ENCODE peak calls at places on chromosome 11, in seven cellular contexts. One of them, this sample, is unnamed.

GRCh38 chr11:35918716-35919115 is 25.1 kb upstream of the LDLRAD3 start:
- DNase-seq in dorsolateral prefrontal cortex: no peak
- DNase-seq in fibroblast of lung: no peak
- DNase-seq in epithelial cell of esophagus: no peak
- DNase-seq in left ventricle myocardium inferior: no peak
- DNase-seq in retinal pigment epithelial cell: no peak
- DNase-seq in CD8-positive, alpha-beta T cell: no peak
- DNase-seq in this sample: no peak

GRCh38 chr11:75554258-75555022 is 7.6 kb upstream of the SERPINH1 start:
- DNase-seq in dorsolateral prefrontal cortex: peak
- DNase-seq in fibroblast of lung: peak
- DNase-seq in epithelial cell of esophagus: peak
- DNase-seq in left ventricle myocardium inferior: peak
- DNase-seq in retinal pigment epithelial cell: no peak
- DNase-seq in CD8-positive, alpha-beta T cell: no peak
- DNase-seq in this sample: peak

GRCh38 chr11:83540112-83540675 is 254.0 kb upstream of the CCDC90B start:
- DNase-seq in dorsolateral prefrontal cortex: no peak
- DNase-seq in fibroblast of lung: no peak
- DNase-seq in epithelial cell of esophagus: no peak
- DNase-seq in left ventricle myocardium inferior: no peak
- DNase-seq in retinal pigment epithelial cell: no peak
- DNase-seq in CD8-positive, alpha-beta T cell: no peak
- DNase-seq in this sample: no peak

GRCh38 chr11:76371170-76371569 is 9.8 kb downstream of the THAP12 start:
- DNase-seq in dorsolateral prefrontal cortex: no peak
- DNase-seq in fibroblast of lung: peak
- DNase-seq in epithelial cell of esophagus: peak
- DNase-seq in left ventricle myocardium inferior: no peak
- DNase-seq in retinal pigment epithelial cell: no peak
- DNase-seq in CD8-positive, alpha-beta T cell: no peak
- DNase-seq in this sample: peak

GRCh38 chr11:100573911-100574513 is 113.1 kb upstream of the ARHGAP42 start:
- DNase-seq in dorsolateral prefrontal cortex: no peak
- DNase-seq in fibroblast of lung: no peak
- DNase-seq in epithelial cell of esophagus: no peak
- DNase-seq in left ventricle myocardium inferior: no peak
- DNase-seq in retinal pigment epithelial cell: no peak
- DNase-seq in CD8-positive, alpha-beta T cell: no peak
- DNase-seq in this sample: no peak

GRCh38 chr11:115580416-115580815 is 76.2 kb upstream of the CADM1 start:
- DNase-seq in dorsolateral prefrontal cortex: no peak
- DNase-seq in fibroblast of lung: no peak
- DNase-seq in epithelial cell of esophagus: no peak
- DNase-seq in left ventricle myocardium inferior: no peak
- DNase-seq in retinal pigment epithelial cell: no peak
- DNase-seq in CD8-positive, alpha-beta T cell: no peak
- DNase-seq in this sample: no peak

GRCh38 chr11:47355283-47356128 is 3.0 kb upstream of the MYBPC3 start:
- DNase-seq in dorsolateral prefrontal cortex: peak
- DNase-seq in fibroblast of lung: peak
- DNase-seq in epithelial cell of esophagus: peak
- DNase-seq in left ventricle myocardium inferior: peak
- DNase-seq in retinal pigment epithelial cell: peak
- DNase-seq in CD8-positive, alpha-beta T cell: no peak
- DNase-seq in this sample: peak

GRCh38 chr11:129286813-129287212 is 88.8 kb upstream of the BARX2 start:
- DNase-seq in dorsolateral prefrontal cortex: no peak
- DNase-seq in fibroblast of lung: no peak
- DNase-seq in epithelial cell of esophagus: no peak
- DNase-seq in left ventricle myocardium inferior: no peak
- DNase-seq in retinal pigment epithelial cell: no peak
- DNase-seq in CD8-positive, alpha-beta T cell: no peak
- DNase-seq in this sample: no peak

GRCh38 chr11:77178150-77178549 is 50.1 kb downstream of the MYO7A start:
- DNase-seq in dorsolateral prefrontal cortex: no peak
- DNase-seq in fibroblast of lung: no peak
- DNase-seq in epithelial cell of esophagus: no peak
- DNase-seq in left ventricle myocardium inferior: no peak
- DNase-seq in retinal pigment epithelial cell: no peak
- DNase-seq in CD8-positive, alpha-beta T cell: no peak
- DNase-seq in this sample: no peak

GRCh38 chr11:123035831-123036230 is 26.1 kb downstream of the HSPA8 start:
- DNase-seq in dorsolateral prefrontal cortex: no peak
- DNase-seq in fibroblast of lung: no peak
- DNase-seq in epithelial cell of esophagus: peak
- DNase-seq in left ventricle myocardium inferior: no peak
- DNase-seq in retinal pigment epithelial cell: no peak
- DNase-seq in CD8-positive, alpha-beta T cell: no peak
- DNase-seq in this sample: no peak

GRCh38 chr11:123030517-123030916 is 31.4 kb downstream of the HSPA8 start:
- DNase-seq in dorsolateral prefrontal cortex: no peak
- DNase-seq in fibroblast of lung: no peak
- DNase-seq in epithelial cell of esophagus: no peak
- DNase-seq in left ventricle myocardium inferior: no peak
- DNase-seq in retinal pigment epithelial cell: no peak
- DNase-seq in CD8-positive, alpha-beta T cell: no peak
- DNase-seq in this sample: no peak

GRCh38 chr11:123034587-123034986 is 27.3 kb downstream of the HSPA8 start:
- DNase-seq in dorsolateral prefrontal cortex: no peak
- DNase-seq in fibroblast of lung: no peak
- DNase-seq in epithelial cell of esophagus: no peak
- DNase-seq in left ventricle myocardium inferior: no peak
- DNase-seq in retinal pigment epithelial cell: no peak
- DNase-seq in CD8-positive, alpha-beta T cell: no peak
- DNase-seq in this sample: no peak

GRCh38 chr11:123033895-123034294 is 28.0 kb downstream of the HSPA8 start:
- DNase-seq in dorsolateral prefrontal cortex: no peak
- DNase-seq in fibroblast of lung: no peak
- DNase-seq in epithelial cell of esophagus: peak
- DNase-seq in left ventricle myocardium inferior: no peak
- DNase-seq in retinal pigment epithelial cell: no peak
- DNase-seq in CD8-positive, alpha-beta T cell: no peak
- DNase-seq in this sample: peak
- TF ChIP-seq CTCF in dorsolateral prefrontal cortex: no peak
- TF ChIP-seq CTCF in fibroblast of lung: peak
- TF ChIP-seq CTCF in epithelial cell of esophagus: peak
- TF ChIP-seq CTCF in left ventricle myocardium inferior: peak
- TF ChIP-seq CTCF in retinal pigment epithelial cell: peak
- TF ChIP-seq CTCF in CD8-positive, alpha-beta T cell: no peak
- TF ChIP-seq CTCF in this sample: peak

DNA sequence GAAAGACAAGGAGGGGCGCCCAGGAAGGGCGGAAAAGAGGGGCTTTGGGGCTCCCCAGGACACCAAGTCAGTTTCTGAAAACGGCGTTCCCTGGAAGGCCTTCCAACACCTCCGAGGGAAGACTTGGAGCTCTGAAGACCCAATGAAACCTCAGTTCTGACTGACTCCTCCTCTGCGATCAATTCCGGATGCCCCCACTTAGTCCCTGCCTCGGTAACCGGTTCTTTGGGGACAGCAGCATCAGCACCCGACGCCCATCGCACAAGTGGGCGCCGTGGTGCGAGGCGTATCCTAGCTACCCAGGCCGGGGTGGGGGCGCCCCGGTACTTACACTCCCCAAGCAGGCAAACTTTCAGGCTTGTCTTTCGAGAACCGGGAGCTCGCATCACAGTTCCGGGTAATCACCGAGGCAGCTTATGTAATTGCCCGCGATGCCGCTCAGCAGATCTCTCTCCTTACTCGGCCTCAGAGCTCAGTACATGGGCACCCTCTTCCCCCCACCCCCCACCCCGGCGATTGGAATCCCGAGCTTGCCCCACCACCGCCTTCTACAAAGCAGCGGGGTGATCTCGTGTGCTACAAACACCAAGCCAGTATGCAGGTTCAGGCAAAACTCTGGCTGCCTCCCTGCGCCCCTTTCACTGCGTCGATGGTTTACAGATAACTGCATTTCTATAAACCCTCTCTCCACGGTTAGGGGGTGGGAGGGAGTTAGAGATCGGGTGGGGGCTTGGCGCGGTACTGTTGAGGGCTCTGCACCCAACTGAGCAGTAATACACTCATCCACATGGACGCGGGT is 2.0 kb downstream of the TENM4 start:
- DNase-seq in dorsolateral prefrontal cortex: no peak
- DNase-seq in fibroblast of lung: peak
- DNase-seq in epithelial cell of esophagus: peak
- DNase-seq in left ventricle myocardium inferior: peak
- DNase-seq in retinal pigment epithelial cell: no peak
- DNase-seq in CD8-positive, alpha-beta T cell: no peak
- DNase-seq in this sample: no peak
- H3K4me3 ChIP-seq in dorsolateral prefrontal cortex: peak
- H3K4me3 ChIP-seq in fibroblast of lung: peak
- H3K4me3 ChIP-seq in epithelial cell of esophagus: peak
- H3K4me3 ChIP-seq in left ventricle myocardium inferior: peak
- H3K4me3 ChIP-seq in retinal pigment epithelial cell: peak
- H3K4me3 ChIP-seq in CD8-positive, alpha-beta T cell: no peak
- H3K4me3 ChIP-seq in this sample: peak

GRCh38 chr11:64165482-64165841 is 451 bp downstream of the MACROD1 start:
- DNase-seq in dorsolateral prefrontal cortex: peak
- DNase-seq in fibroblast of lung: no peak
- DNase-seq in epithelial cell of esophagus: peak
- DNase-seq in left ventricle myocardium inferior: no peak
- DNase-seq in retinal pigment epithelial cell: no peak
- DNase-seq in CD8-positive, alpha-beta T cell: no peak
- DNase-seq in this sample: no peak
- TF ChIP-seq CTCF in dorsolateral prefrontal cortex: no peak
- TF ChIP-seq CTCF in fibroblast of lung: no peak
- TF ChIP-seq CTCF in epithelial cell of esophagus: no peak
- TF ChIP-seq CTCF in left ventricle myocardium inferior: no peak
- TF ChIP-seq CTCF in retinal pigment epithelial cell: peak
- TF ChIP-seq CTCF in CD8-positive, alpha-beta T cell: no peak
- TF ChIP-seq CTCF in this sample: no peak

DNA sequence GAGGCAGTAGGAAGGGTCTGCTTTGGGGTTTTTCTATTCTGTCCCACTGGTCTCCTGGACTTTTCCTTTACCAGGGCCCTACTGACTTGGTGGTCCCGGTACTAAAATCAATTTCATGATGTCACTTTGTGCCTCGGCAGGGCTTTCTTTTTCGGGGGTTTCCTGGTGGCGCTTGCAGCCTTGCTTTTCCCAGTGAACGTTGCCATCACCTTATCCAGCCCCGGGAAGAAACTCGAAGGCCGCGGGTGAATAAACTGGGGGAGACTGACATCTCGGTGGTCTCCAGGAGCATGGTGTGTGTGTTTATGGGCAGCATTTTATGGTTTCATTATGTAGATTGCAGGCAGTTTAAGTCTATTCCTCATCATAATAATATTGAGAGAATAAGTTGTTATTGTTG is 84.4 kb downstream of the KCNQ1 start:
- DNase-seq in dorsolateral prefrontal cortex: no peak
- DNase-seq in fibroblast of lung: no peak
- DNase-seq in epithelial cell of esophagus: no peak
- DNase-seq in left ventricle myocardium inferior: no peak
- DNase-seq in retinal pigment epithelial cell: no peak
- DNase-seq in CD8-positive, alpha-beta T cell: no peak
- DNase-seq in this sample: no peak
- H3K4me3 ChIP-seq in dorsolateral prefrontal cortex: no peak
- H3K4me3 ChIP-seq in fibroblast of lung: no peak
- H3K4me3 ChIP-seq in epithelial cell of esophagus: no peak
- H3K4me3 ChIP-seq in left ventricle myocardium inferior: no peak
- H3K4me3 ChIP-seq in retinal pigment epithelial cell: no peak
- H3K4me3 ChIP-seq in CD8-positive, alpha-beta T cell: no peak
- H3K4me3 ChIP-seq in this sample: no peak

DNA sequence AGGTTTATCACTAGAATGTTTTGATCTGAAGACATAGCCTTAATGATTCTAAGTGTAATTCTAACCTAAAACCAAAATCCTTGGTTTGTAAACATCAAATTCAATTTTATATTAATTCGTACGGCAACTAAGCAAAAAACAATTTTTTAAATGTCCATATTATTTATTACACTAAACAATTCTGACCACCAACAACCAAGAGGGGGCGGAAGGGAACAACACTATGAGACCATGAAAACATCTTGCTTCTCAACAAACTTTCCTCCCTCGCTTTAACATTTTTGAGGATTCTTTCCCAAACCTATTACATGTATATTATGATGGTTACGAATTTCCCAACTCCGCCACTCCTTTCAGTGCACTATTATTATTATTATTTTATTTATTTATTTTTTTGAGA is 6.5 kb upstream of the UCP2 start:
- DNase-seq in dorsolateral prefrontal cortex: no peak
- DNase-seq in fibroblast of lung: no peak
- DNase-seq in epithelial cell of esophagus: no peak
- DNase-seq in left ventricle myocardium inferior: no peak
- DNase-seq in retinal pigment epithelial cell: no peak
- DNase-seq in CD8-positive, alpha-beta T cell: no peak
- DNase-seq in this sample: no peak
- TF ChIP-seq CTCF in dorsolateral prefrontal cortex: no peak
- TF ChIP-seq CTCF in fibroblast of lung: peak
- TF ChIP-seq CTCF in epithelial cell of esophagus: no peak
- TF ChIP-seq CTCF in left ventricle myocardium inferior: peak
- TF ChIP-seq CTCF in retinal pigment epithelial cell: peak
- TF ChIP-seq CTCF in CD8-positive, alpha-beta T cell: no peak
- TF ChIP-seq CTCF in this sample: no peak

GRCh38 chr11:19400296-19400695 is 159.6 kb upstream of the E2F8 start:
- DNase-seq in dorsolateral prefrontal cortex: no peak
- DNase-seq in fibroblast of lung: no peak
- DNase-seq in epithelial cell of esophagus: no peak
- DNase-seq in left ventricle myocardium inferior: no peak
- DNase-seq in retinal pigment epithelial cell: no peak
- DNase-seq in CD8-positive, alpha-beta T cell: no peak
- DNase-seq in this sample: no peak

GRCh38 chr11:19398273-19398672 is 157.5 kb upstream of the E2F8 start:
- DNase-seq in dorsolateral prefrontal cortex: no peak
- DNase-seq in fibroblast of lung: no peak
- DNase-seq in epithelial cell of esophagus: no peak
- DNase-seq in left ventricle myocardium inferior: no peak
- DNase-seq in retinal pigment epithelial cell: no peak
- DNase-seq in CD8-positive, alpha-beta T cell: no peak
- DNase-seq in this sample: no peak

GRCh38 chr11:19395050-19395449 is 154.3 kb upstream of the E2F8 start:
- DNase-seq in dorsolateral prefrontal cortex: no peak
- DNase-seq in fibroblast of lung: no peak
- DNase-seq in epithelial cell of esophagus: no peak
- DNase-seq in left ventricle myocardium inferior: no peak
- DNase-seq in retinal pigment epithelial cell: no peak
- DNase-seq in CD8-positive, alpha-beta T cell: no peak
- DNase-seq in this sample: no peak

GRCh38 chr11:19394525-19395016 is 153.8 kb upstream of the E2F8 start:
- DNase-seq in dorsolateral prefrontal cortex: no peak
- DNase-seq in fibroblast of lung: no peak
- DNase-seq in epithelial cell of esophagus: no peak
- DNase-seq in left ventricle myocardium inferior: no peak
- DNase-seq in retinal pigment epithelial cell: no peak
- DNase-seq in CD8-positive, alpha-beta T cell: no peak
- DNase-seq in this sample: no peak

GRCh38 chr11:19398772-19399542 is 158.2 kb upstream of the E2F8 start:
- DNase-seq in dorsolateral prefrontal cortex: no peak
- DNase-seq in fibroblast of lung: peak
- DNase-seq in epithelial cell of esophagus: no peak
- DNase-seq in left ventricle myocardium inferior: no peak
- DNase-seq in retinal pigment epithelial cell: no peak
- DNase-seq in CD8-positive, alpha-beta T cell: no peak
- DNase-seq in this sample: peak
- H3K4me3 ChIP-seq in dorsolateral prefrontal cortex: no peak
- H3K4me3 ChIP-seq in fibroblast of lung: no peak
- H3K4me3 ChIP-seq in epithelial cell of esophagus: no peak
- H3K4me3 ChIP-seq in left ventricle myocardium inferior: no peak
- H3K4me3 ChIP-seq in retinal pigment epithelial cell: no peak
- H3K4me3 ChIP-seq in CD8-positive, alpha-beta T cell: no peak
- H3K4me3 ChIP-seq in this sample: peak

This sample was measured in fibroblast of pulmonary artery.